ENCODE peak calls at places on chromosomes 5 and 9, in eight cellular contexts. D, W, K, V, B, L, Q and F are unnamed samples.

GRCh38 chr5:31036407-31036806 is 157.1 kb upstream of the CDH6 start:
- DNase-seq in D (no peak), W (peak), K (peak), V (no peak), B (no peak), L (no peak), Q (no peak), F (no peak)

GRCh38 chr5:154756203-154756870 is 1.2 kb downstream of the LARP1 start:
- DNase-seq in D (no peak), W (no peak), K (no peak), V (no peak), B (no peak), L (peak), Q (no peak), F (peak)

GRCh38 chr5:159249158-159249557 is 13.9 kb upstream of the UBLCP1 start:
- DNase-seq in D (no peak), W (no peak), K (no peak), V (no peak), B (no peak), L (no peak), Q (no peak), F (no peak)

GRCh38 chr5:151448038-151448985 is 909 bp downstream of the SLC36A1 start:
- DNase-seq in D (no peak), W (peak), K (no peak), V (no peak), B (peak), L (no peak), Q (peak), F (no peak)

GRCh38 chr5:65820373-65820772 is 98.4 kb downstream of the NLN start:
- DNase-seq in D (no peak), W (no peak), K (no peak), V (no peak), B (no peak), L (no peak), Q (no peak), F (no peak)

GRCh38 chr5:154466671-154467070 is 11.4 kb downstream of the HAND1 start:
- DNase-seq in D (no peak), W (no peak), K (no peak), V (no peak), B (no peak), L (no peak), Q (no peak), F (no peak)

GRCh38 chr9:115213777-115214428 is 95.9 kb upstream of the TNC start:
- DNase-seq in D (peak), W (peak), K (peak), V (no peak), B (peak), L (no peak), Q (no peak), F (no peak)

GRCh38 chr9:98569491-98569890 is 139.2 kb downstream of the GABBR2 start:
- DNase-seq in D (no peak), W (no peak), K (no peak), V (no peak), B (no peak), L (no peak), Q (no peak), F (no peak)

GRCh38 chr5:38029431-38030065 is 189.7 kb upstream of the GDNF start:
- DNase-seq in D (no peak), W (peak), K (no peak), V (no peak), B (no peak), L (no peak), Q (peak), F (no peak)

GRCh38 chr5:173774212-173774850 is 113.8 kb upstream of the CPEB4 start:
- DNase-seq in D (no peak), W (no peak), K (no peak), V (no peak), B (no peak), L (no peak), Q (no peak), F (no peak)

GRCh38 chr5:14265574-14265973 is 122.4 kb downstream of the TRIO start:
- DNase-seq in D (peak), W (peak), K (peak), V (no peak), B (peak), L (no peak), Q (no peak), F (no peak)

GRCh38 chr9:37371565-37372464 is 50.7 kb upstream of the GRHPR start:
- DNase-seq in D (no peak), W (no peak), K (peak), V (no peak), B (peak), L (no peak), Q (no peak), F (no peak)

GRCh38 chr5:156178117-156178516 is 148.8 kb upstream of the SGCD start:
- DNase-seq in D (no peak), W (no peak), K (no peak), V (no peak), B (peak), L (no peak), Q (no peak), F (no peak)

GRCh38 chr5:55441954-55442353 is 92.8 kb downstream of the PLPP1 start:
- DNase-seq in D (no peak), W (no peak), K (no peak), V (no peak), B (no peak), L (no peak), Q (no peak), F (no peak)

GRCh38 chr5:115432691-115433090 is 111.9 kb downstream of the FEM1C start:
- DNase-seq in D (no peak), W (peak), K (no peak), V (no peak), B (peak), L (no peak), Q (no peak), F (no peak)

GRCh38 chr5:169576181-169576598 is 7.4 kb upstream of the SPDL1 start:
- DNase-seq in D (no peak), W (peak), K (peak), V (no peak), B (peak), L (no peak), Q (no peak), F (no peak)

GRCh38 chr9:131545786-131546335 is 538 bp downstream of the PRRT1B start:
- DNase-seq in D (peak), W (no peak), K (no peak), V (no peak), B (no peak), L (no peak), Q (no peak), F (no peak)

GRCh38 chr9:132673355-132673754 is 3.1 kb downstream of the GTF3C4 start:
- DNase-seq in D (peak), W (peak), K (peak), V (no peak), B (peak), L (no peak), Q (peak), F (no peak)

GRCh38 chr9:6006968-6007769 is 8.3 kb downstream of the RANBP6 start:
- DNase-seq in D (peak), W (peak), K (peak), V (peak), B (peak), L (peak), Q (peak), F (peak)

GRCh38 chr9:83432104-83432627 is 106.0 kb downstream of the FRMD3 start:
- DNase-seq in D (peak), W (peak), K (no peak), V (no peak), B (no peak), L (peak), Q (peak), F (peak)

GRCh38 chr5:123460296-123460729 is 37.1 kb upstream of the CEP120 start:
- DNase-seq in D (peak), W (peak), K (peak), V (no peak), B (no peak), L (no peak), Q (no peak), F (no peak)

GRCh38 chr5:91182763-91183162 is 200.4 kb downstream of the ARRDC3 start:
- DNase-seq in D (no peak), W (no peak), K (no peak), V (no peak), B (peak), L (no peak), Q (no peak), F (no peak)

GRCh38 chr5:145178667-145179523 is 656.2 kb downstream of the PRELID2 start:
- DNase-seq in D (no peak), W (no peak), K (no peak), V (no peak), B (no peak), L (no peak), Q (no peak), F (no peak)

GRCh38 chr9:89814340-89815040 is 209.7 kb downstream of the GADD45G start:
- DNase-seq in D (no peak), W (no peak), K (peak), V (no peak), B (peak), L (no peak), Q (no peak), F (no peak)

GRCh38 chr5:168689278-168689677 is 110.1 kb upstream of the PANK3 start:
- DNase-seq in D (no peak), W (no peak), K (no peak), V (no peak), B (no peak), L (no peak), Q (no peak), F (no peak)

GRCh38 chr9:37036237-37037136 is 2.4 kb upstream of the PAX5 start:
- DNase-seq in D (no peak), W (peak), K (no peak), V (no peak), B (no peak), L (no peak), Q (peak), F (peak)

GRCh38 chr5:174910245-174910737 is 185.9 kb downstream of the MSX2 start:
- DNase-seq in D (peak), W (peak), K (peak), V (no peak), B (peak), L (peak), Q (peak), F (peak)

DNA sequence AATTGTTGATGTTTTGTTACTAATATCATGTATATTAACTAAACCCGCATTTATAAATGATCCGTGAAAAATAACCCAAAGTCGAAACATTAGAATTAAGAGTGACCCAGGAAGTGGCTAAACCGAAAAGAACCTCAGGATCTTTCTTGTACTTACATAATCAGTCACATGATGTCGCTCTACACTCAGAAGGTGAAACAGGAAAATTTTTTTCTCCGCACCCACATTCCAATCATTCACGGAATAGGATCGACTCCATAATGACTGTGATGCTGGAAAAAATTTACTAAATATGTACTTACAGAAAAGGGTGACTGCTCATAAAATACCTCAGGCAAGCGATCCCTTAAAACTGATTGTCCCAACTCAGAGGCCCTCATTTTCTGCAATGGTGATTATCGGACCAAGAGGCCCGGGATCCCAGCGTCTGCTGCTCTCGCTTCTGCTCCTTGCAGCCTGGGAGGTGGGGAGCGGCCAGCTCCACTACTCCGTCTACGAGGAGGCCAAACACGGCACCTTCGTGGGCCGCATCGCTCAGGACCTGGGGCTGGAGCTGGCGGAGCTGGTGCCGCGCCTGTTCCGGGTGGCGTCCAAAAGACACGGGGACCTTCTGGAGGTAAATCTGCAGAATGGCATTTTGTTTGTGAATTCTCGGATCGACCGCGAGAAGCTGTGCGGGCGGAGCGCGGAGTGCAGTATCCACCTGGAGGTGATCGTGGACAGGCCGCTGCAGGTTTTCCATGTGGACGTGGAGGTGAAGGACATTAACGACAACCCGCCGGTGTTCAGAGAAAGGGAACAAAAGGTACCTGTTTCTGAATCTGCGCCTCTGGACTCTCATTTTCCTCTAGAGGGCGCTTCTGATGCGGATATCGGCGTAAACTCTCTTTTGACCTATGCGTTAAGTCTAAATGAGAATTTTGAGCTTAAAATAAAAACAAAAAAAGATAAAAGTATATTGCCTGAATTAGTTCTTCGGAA is at the start of gene PCDHA12:
- DNase-seq in D (peak), W (peak), K (no peak), V (no peak), B (no peak), L (no peak), Q (peak), F (no peak)
- TF ChIP-seq CTCF in D (peak), W (peak), K (no peak), V (no peak), B (no peak), L (no peak), Q (peak), F (peak)

GRCh38 chr5:217860-218456 is at the start of the genes CCDC127 and SDHA:
- DNase-seq in D (peak), W (peak), K (peak), V (peak), B (peak), L (peak), Q (peak), F (peak)
- TF ChIP-seq CTCF in D (peak), W (peak), K (peak), V (peak), B (peak), L (peak), Q (peak), F (peak)

GRCh38 chr9:129667378-129667777 is 1.9 kb downstream of the PRRX2 start:
- DNase-seq in D (no peak), W (no peak), K (no peak), V (no peak), B (no peak), L (no peak), Q (no peak), F (no peak)

GRCh38 chr9:129666575-129666974 is 1.1 kb downstream of the PRRX2 start:
- DNase-seq in D (no peak), W (no peak), K (no peak), V (no peak), B (no peak), L (no peak), Q (no peak), F (no peak)

GRCh38 chr9:129664664-129665007 is 811 bp upstream of the PRRX2 start:
- DNase-seq in D (no peak), W (no peak), K (no peak), V (no peak), B (no peak), L (no peak), Q (no peak), F (no peak)

GRCh38 chr9:129665008-129665771 is at the start of gene PRRX2:
- DNase-seq in D (peak), W (no peak), K (no peak), V (no peak), B (no peak), L (no peak), Q (no peak), F (no peak)

DNA sequence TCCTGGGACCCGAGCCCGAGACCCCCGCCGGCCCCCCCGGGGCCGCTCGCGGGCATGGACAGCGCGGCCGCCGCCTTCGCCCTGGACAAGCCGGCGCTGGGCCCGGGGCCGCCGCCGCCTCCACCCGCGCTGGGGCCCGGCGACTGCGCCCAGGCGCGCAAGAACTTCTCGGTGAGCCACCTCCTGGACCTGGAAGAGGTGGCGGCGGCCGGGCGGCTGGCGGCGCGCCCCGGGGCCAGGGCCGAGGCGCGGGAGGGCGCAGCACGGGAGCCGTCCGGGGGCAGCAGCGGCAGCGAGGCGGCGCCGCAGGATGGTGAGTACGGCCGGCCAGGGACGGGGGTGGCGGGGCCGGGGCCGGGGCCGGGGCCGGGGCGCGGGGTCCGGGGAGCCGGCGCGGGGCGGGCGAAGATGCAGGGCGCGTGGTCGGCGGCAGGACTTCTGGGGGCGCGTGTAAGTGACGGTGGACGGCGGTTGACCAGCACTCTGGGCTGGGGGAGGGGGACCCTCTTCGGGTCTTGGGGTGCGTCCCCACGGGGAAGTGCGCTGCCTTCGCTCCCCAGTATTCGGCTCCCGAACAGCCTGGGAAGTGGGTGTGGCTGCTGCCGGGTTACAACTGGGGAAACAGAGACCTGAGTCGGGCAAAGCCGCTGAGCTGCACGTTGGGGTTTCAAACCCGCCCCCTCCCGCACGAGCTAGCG is 516 bp downstream of the PRRX2 start:
- DNase-seq in D (no peak), W (no peak), K (no peak), V (no peak), B (no peak), L (no peak), Q (no peak), F (no peak)
- TF ChIP-seq CTCF in D (no peak), W (no peak), K (no peak), V (no peak), B (no peak), L (no peak), Q (no peak), F (no peak)

GRCh38 chr5:141360685-141361084 is 891 bp downstream of the PCDHGB2 start:
- DNase-seq in D (no peak), W (no peak), K (no peak), V (no peak), B (no peak), L (no peak), Q (no peak), F (no peak)

GRCh38 chr5:141366016-141366896 is 2.3 kb downstream of the PCDHGA5 start:
- DNase-seq in D (no peak), W (no peak), K (no peak), V (no peak), B (no peak), L (no peak), Q (no peak), F (no peak)

GRCh38 chr5:141359790-141360426 is at the start of gene PCDHGB2:
- DNase-seq in D (no peak), W (peak), K (no peak), V (no peak), B (peak), L (no peak), Q (peak), F (no peak)

GRCh38 chr5:141362719-141363118 is 1.2 kb upstream of the PCDHGA5 start:
- DNase-seq in D (no peak), W (no peak), K (no peak), V (no peak), B (no peak), L (no peak), Q (no peak), F (no peak)

GRCh38 chr5:141363952-141364660 is at the start of gene PCDHGA5:
- DNase-seq in D (no peak), W (peak), K (no peak), V (no peak), B (peak), L (no peak), Q (no peak), F (no peak)
- TF ChIP-seq CTCF in D (peak), W (peak), K (peak), V (no peak), B (peak), L (peak), Q (no peak), F (no peak)

DNA sequence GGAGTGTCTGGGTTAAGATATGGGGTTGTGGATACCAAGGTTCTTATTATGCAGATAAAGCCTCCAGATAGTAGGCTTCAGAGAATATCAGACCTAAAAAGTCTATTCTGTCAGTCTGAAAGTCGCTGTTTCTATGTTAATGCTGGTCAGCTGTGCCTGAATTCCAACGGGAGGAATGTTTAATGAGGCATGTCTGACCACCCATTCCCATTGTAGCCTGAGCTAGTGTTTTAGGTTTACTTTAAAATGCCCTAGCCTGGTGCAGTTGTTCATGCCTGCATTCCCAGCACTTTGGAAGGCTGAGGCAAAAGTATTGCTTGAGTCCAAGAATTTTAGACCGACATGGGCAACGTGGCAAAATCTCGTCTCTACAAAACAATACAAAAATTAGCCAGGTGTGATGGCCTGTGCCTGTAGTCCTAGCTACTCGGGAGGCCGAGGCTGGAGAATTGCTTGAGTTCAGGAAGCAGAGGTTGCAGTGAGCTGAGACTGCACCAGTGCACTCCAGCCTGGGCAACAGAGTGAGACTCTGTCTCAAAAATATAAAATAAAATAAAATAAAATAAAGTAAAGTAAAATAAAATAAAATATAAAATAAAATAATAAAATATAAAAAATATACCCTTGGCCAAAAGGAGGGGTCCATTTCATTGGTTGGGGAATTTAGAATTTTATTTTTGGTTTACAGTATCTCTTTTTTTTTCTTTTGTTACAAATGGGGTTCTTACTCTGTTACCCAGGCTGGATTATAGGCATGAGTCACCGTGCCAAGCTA is 7.8 kb upstream of the SOX30 start:
- DNase-seq in D (no peak), W (no peak), K (no peak), V (no peak), B (no peak), L (no peak), Q (no peak), F (no peak)
- TF ChIP-seq CTCF in D (no peak), W (no peak), K (no peak), V (no peak), B (no peak), L (no peak), Q (no peak), F (no peak)

DNA sequence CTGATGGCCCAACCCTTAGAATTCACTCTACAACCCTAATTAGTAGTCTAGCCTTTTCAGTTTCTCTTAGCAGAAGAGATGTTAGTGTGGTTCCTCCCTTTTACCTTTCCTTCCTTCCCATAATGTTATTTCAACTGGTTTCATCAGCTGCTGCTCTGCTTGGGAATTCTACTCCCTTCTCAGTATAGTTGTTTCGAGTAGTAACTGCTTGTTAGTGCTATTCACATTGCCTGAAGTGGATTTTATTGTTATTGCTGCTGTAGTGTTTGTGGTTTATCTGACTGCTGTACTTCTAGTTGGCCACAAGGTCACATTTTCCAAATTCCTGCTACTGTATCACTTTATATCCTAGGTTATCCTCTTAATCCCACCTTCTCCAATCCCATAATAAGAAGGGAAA is 29.7 kb downstream of the SMIM15 start:
- DNase-seq in D (no peak), W (no peak), K (peak), V (no peak), B (no peak), L (no peak), Q (no peak), F (no peak)
- TF ChIP-seq CTCF in D (no peak), W (no peak), K (no peak), V (no peak), B (no peak), L (no peak), Q (peak), F (no peak)